ENCODE peak calls at places on chromosomes 13 and 19, in nine cellular contexts. U is ovary, Q is cardiac fibroblast, K is cardiac muscle cell, Y is D721Med, R is mucosa of descending colon, G is dorsolateral prefrontal cortex, F is PC-3, X is Calu3. A is an unnamed sample.

GRCh38 chr13:40333238-40333637 is 333.2 kb downstream of the FOXO1 start:
- DNase-seq in U (no peak), Q (no peak), K (no peak), Y (no peak), R (no peak), G (no peak), F (no peak), X (no peak), A (no peak)

GRCh38 chr19:16637535-16637934 is 9.5 kb upstream of the MED26 start:
- DNase-seq in U (no peak), Q (no peak), K (no peak), Y (no peak), R (no peak), G (no peak), F (no peak), X (no peak), A (no peak)

GRCh38 chr19:35202722-35203674 is 25.5 kb downstream of the FAM187B start:
- DNase-seq in U (no peak), Q (no peak), K (peak; percentile 35), Y (no peak), R (no peak), G (no peak), F (no peak), X (no peak), A (no peak)

GRCh38 chr13:59276436-59276835 is 887.3 kb downstream of the DIAPH3 start:
- DNase-seq in U (no peak), Q (no peak), K (no peak), Y (no peak), R (no peak), G (no peak), F (no peak), X (no peak), A (no peak)

GRCh38 chr19:46288896-46289588 is 7.8 kb upstream of the HIF3A start:
- DNase-seq in U (no peak), Q (peak; percentile 93), K (peak; percentile 34), Y (no peak), R (no peak), G (no peak), F (peak; percentile 90), X (no peak), A (no peak)

GRCh38 chr19:53394522-53394973 is 401 bp upstream of the ZNF765 start:
- DNase-seq in U (peak; percentile 68), Q (no peak), K (peak; percentile 60), Y (no peak), R (peak; percentile 55), G (peak; percentile 24), F (peak; percentile 63), X (no peak), A (peak; percentile 34)

GRCh38 chr19:33302974-33303790 is 848 bp upstream of the CEBPA start:
- DNase-seq in U (peak; percentile 61), Q (peak; percentile 65), K (peak; percentile 86), Y (peak; percentile 55), R (peak; percentile 76), G (no peak), F (peak; percentile 32), X (peak; percentile 74), A (peak; percentile 69)

GRCh38 chr13:48783181-48783630 is 129.5 kb downstream of the CYSLTR2 start:
- DNase-seq in U (peak; percentile 59), Q (peak; percentile 99), K (no peak), Y (no peak), R (peak; percentile 50), G (peak; percentile 40), F (peak; percentile 60), X (peak; percentile 70), A (no peak)

GRCh38 chr19:6467384-6467783 is 3.3 kb downstream of the CRB3 start:
- DNase-seq in U (no peak), Q (no peak), K (no peak), Y (no peak), R (no peak), G (no peak), F (no peak), X (no peak), A (no peak)

GRCh38 chr19:6473652-6474051 is 7.9 kb downstream of the DENND1C start:
- DNase-seq in U (no peak), Q (no peak), K (no peak), Y (no peak), R (no peak), G (no peak), F (peak; percentile 38), X (no peak), A (no peak)

GRCh38 chr19:6472713-6473112 is 8.6 kb downstream of the CRB3 start:
- DNase-seq in U (no peak), Q (no peak), K (no peak), Y (no peak), R (no peak), G (no peak), F (no peak), X (no peak), A (no peak)

GRCh38 chr19:6471076-6471475 is 7.0 kb downstream of the CRB3 start:
- DNase-seq in U (no peak), Q (no peak), K (no peak), Y (no peak), R (no peak), G (no peak), F (no peak), X (no peak), A (no peak)

DNA sequence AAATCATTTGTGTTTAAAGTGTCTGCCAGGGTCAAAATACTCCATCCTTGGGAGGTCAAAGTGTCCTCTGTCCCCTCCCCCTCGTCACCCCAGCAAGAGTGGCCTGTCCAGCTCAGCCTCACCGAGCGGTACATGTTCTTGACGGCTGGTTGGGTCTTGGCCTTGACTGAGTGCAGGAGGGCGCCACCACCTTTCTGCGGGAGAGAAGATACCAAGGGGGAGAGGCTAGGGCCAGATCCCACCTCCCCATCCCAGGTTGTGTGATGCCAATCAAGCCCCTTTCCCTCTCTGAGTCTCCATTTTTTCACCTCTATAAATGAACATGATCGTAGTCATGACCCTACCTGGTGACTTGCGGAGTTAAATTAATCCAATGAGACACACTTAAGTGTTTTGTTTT is 6.1 kb downstream of the CRB3 start:
- DNase-seq in U (no peak), Q (no peak), K (no peak), Y (no peak), R (no peak), G (no peak), F (no peak), X (no peak), A (no peak)
- TF ChIP-seq CTCF in U (no peak), Q (no peak), K (no peak), Y (no peak), R (no peak), G (no peak), F (no peak), X (no peak), A (no peak)

GRCh38 chr19:7327802-7328201 is 20.9 kb upstream of the ARHGEF18 start:
- DNase-seq in U (no peak), Q (no peak), K (no peak), Y (no peak), R (no peak), G (no peak), F (no peak), X (no peak), A (no peak)

GRCh38 chr19:7331446-7331845 is 17.3 kb upstream of the ARHGEF18 start:
- DNase-seq in U (no peak), Q (no peak), K (no peak), Y (no peak), R (no peak), G (no peak), F (no peak), X (no peak), A (no peak)

GRCh38 chr19:7326105-7326877 is 22.4 kb upstream of the ARHGEF18 start:
- DNase-seq in U (no peak), Q (peak; percentile 18), K (no peak), Y (no peak), R (no peak), G (no peak), F (peak; percentile 79), X (no peak), A (no peak)

GRCh38 chr19:7333198-7334118 is 15.3 kb upstream of the ARHGEF18 start:
- DNase-seq in U (no peak), Q (peak; percentile 43), K (no peak), Y (no peak), R (no peak), G (no peak), F (peak; percentile 20), X (peak; percentile 16), A (no peak)

DNA sequence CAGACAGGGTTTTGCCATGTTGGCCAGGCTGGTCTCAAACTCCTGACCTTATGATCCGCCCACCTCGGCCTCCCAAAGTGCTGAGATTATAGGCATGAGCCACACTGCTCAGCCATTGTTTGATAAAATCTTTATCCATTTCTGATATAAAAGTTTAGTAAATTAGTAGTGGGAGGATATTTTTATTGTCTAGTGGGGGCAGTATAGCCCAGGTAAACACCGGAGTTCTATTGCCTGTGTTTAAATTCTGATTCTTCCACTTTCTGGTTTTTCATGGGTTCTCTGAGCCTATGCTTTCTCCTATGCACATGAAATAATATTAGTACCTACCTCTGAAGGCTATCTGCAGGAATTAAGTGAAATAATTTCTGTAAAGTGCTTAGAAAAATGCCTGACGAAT is 20.1 kb upstream of the ARHGEF18 start:
- DNase-seq in U (no peak), Q (no peak), K (no peak), Y (no peak), R (no peak), G (no peak), F (no peak), X (no peak), A (no peak)
- TF ChIP-seq CTCF in U (no peak), Q (no peak), K (no peak), Y (no peak), R (no peak), G (no peak), F (peak; percentile 50), X (no peak), A (no peak)

DNA sequence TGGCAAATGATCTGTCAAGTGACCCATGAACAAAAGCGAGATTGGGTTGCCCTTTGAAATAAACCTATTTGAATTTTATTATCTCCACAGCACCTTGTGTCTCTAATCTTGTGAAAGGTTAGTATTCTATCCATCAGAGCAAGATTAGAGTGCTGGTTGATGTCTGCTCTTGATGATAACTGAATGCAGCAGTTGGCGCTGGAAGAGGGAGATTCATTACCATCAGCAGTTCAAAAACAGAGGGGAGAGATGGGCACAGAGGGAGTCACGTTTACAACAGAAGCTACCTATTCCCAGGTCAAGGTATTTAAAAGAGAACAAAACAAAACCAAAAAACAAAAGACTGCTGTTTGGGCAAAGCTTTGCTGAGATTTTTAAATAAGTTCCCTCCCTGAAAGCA is 588.1 kb downstream of the GPC6 start:
- DNase-seq in U (no peak), Q (no peak), K (no peak), Y (no peak), R (no peak), G (no peak), F (no peak), X (no peak), A (no peak)
- TF ChIP-seq CTCF in U (no peak), Q (no peak), K (no peak), Y (no peak), R (no peak), G (no peak), F (no peak), X (no peak), A (no peak)

GRCh38 chr13:97335488-97336134 is 98.4 kb upstream of the RAP2A start:
- DNase-seq in U (no peak), Q (no peak), K (no peak), Y (no peak), R (no peak), G (no peak), F (no peak), X (no peak), A (no peak)

GRCh38 chr13:97330448-97330847 is 103.5 kb upstream of the RAP2A start:
- DNase-seq in U (no peak), Q (no peak), K (no peak), Y (no peak), R (no peak), G (no peak), F (no peak), X (no peak), A (no peak)

GRCh38 chr13:97332725-97333124 is 101.2 kb upstream of the RAP2A start:
- DNase-seq in U (no peak), Q (no peak), K (no peak), Y (no peak), R (no peak), G (no peak), F (no peak), X (no peak), A (no peak)

GRCh38 chr13:97334690-97335089 is 99.3 kb upstream of the RAP2A start:
- DNase-seq in U (no peak), Q (no peak), K (no peak), Y (no peak), R (no peak), G (no peak), F (no peak), X (no peak), A (no peak)

DNA sequence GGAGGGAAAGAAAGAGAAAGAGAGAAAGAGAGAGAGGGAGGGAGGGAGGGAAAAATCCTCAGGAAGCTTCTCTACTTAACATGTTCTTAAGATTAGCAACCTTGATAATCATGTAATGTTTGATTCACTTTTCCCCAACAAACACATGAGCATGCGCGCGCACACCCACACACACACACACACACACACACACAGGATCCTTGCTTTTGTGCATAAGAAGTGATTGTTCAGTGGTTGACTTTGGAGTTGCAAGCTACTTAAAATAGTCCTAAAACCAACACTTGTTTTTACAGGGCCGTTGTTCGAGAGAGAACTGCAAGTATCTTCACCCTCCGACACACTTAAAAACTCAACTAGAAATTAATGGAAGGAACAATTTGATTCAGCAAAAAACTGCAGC is 100.0 kb upstream of the RAP2A start:
- DNase-seq in U (no peak), Q (peak; percentile 26), K (no peak), Y (no peak), R (no peak), G (no peak), F (no peak), X (no peak), A (no peak)
- TF ChIP-seq CTCF in U (no peak), Q (no peak), K (no peak), Y (no peak), R (no peak), G (no peak), F (no peak), X (no peak), A (no peak)

A was measured in progenitor cell of endocrine pancreas.